ENCODE peak calls at places on chromosomes 1 and 21, in six cellular contexts. D is fibroblast of mammary gland; S is dorsolateral prefrontal cortex; C is non-pigmented ciliary epithelial cell; Y is stimulated activated CD8-positive, alpha-beta memory T cell treated with anti-CD3 and anti-CD28 coated beads, Interleukin-4, amount 100 ng/mL, for 4 hours; K is C1 segment of cervical spinal cord. T is an unnamed sample.

GRCh38 chr21:39515684-39516083 is 63.9 kb downstream of the SH3BGR start:
- DNase-seq in C (no peak), Y (no peak), K (no peak), S (no peak), D (no peak), T (no peak)

GRCh38 chr1:234197839-234198238 is 175.4 kb upstream of the COA6 start:
- DNase-seq in D (no peak), K (no peak), Y (no peak), C (no peak), S (no peak), T (no peak)

GRCh38 chr1:59064592-59064991 is 232.3 kb upstream of the FGGY start:
- DNase-seq in S (no peak), C (no peak), K (no peak), Y (no peak), D (no peak), T (no peak)

GRCh38 chr1:99544328-99544727 is 101.6 kb upstream of the PALMD start:
- DNase-seq in Y (no peak), K (no peak), S (no peak), C (peak; percentile 51), D (peak; percentile 63), T (no peak)

GRCh38 chr1:38527373-38527966 is 332.1 kb downstream of the RRAGC start:
- DNase-seq in Y (peak; percentile 20), K (no peak), C (no peak), S (no peak), D (no peak), T (no peak)

GRCh38 chr1:245829861-245830260 is 675.1 kb downstream of the KIF26B start:
- DNase-seq in Y (no peak), D (no peak), K (no peak), S (no peak), C (no peak), T (no peak)

GRCh38 chr1:70509996-70510876 is 99.2 kb downstream of the CTH start:
- DNase-seq in D (peak; percentile 98), K (no peak), C (peak; percentile 97), S (no peak), Y (no peak), T (no peak)

GRCh38 chr1:29202053-29202452 is 20.4 kb upstream of the SRSF4 start:
- DNase-seq in K (no peak), D (no peak), C (no peak), Y (no peak), S (no peak), T (no peak)

GRCh38 chr21:33374080-33374873 is 28.9 kb upstream of the IFNGR2 start:
- DNase-seq in C (peak; percentile 34), S (no peak), Y (no peak), K (no peak), D (peak; percentile 73), T (no peak)

GRCh38 chr1:26739251-26739914 is 43.6 kb downstream of the ARID1A start:
- DNase-seq in Y (no peak), C (no peak), K (no peak), S (no peak), D (no peak), T (no peak)

GRCh38 chr1:224430511-224431113 is 4.0 kb downstream of the WDR26 start:
- DNase-seq in D (peak; percentile 75), S (no peak), C (peak; percentile 41), Y (no peak), K (no peak), T (peak; percentile 48)

GRCh38 chr1:43445618-43446387 is 7.9 kb downstream of the HYI start:
- DNase-seq in S (no peak), Y (no peak), D (no peak), C (no peak), K (no peak), T (no peak)

GRCh38 chr1:109650609-109651008 is 5.3 kb upstream of the GSTM4 start:
- DNase-seq in K (no peak), S (no peak), Y (no peak), D (no peak), C (no peak), T (peak; percentile 46)

GRCh38 chr1:206108635-206109034 is 8.6 kb downstream of the AVPR1B start:
- DNase-seq in S (no peak), C (no peak), K (no peak), Y (no peak), D (no peak), T (no peak)

GRCh38 chr1:220544901-220545303 is 17.0 kb downstream of the MARK1 start:
- DNase-seq in S (no peak), C (no peak), D (no peak), Y (no peak), K (no peak), T (no peak)

GRCh38 chr1:218345673-218346390 is 696 bp downstream of the TGFB2 start:
- DNase-seq in D (peak; percentile 67), K (peak; percentile 72), Y (no peak), C (no peak), S (peak; percentile 66), T (no peak)

GRCh38 chr1:34787461-34788420 is 5.1 kb upstream of the GJA4 start:
- DNase-seq in Y (no peak), C (no peak), K (no peak), S (no peak), D (peak; percentile 18), T (no peak)

GRCh38 chr1:30085814-30086770 is 637.3 kb downstream of the MATN1 start:
- DNase-seq in D (peak; percentile 17), C (no peak), Y (no peak), K (peak; percentile 15), S (peak; percentile 54), T (no peak)

GRCh38 chr1:197675475-197676324 is 99.6 kb downstream of the DENND1B start:
- DNase-seq in D (peak; percentile 63), Y (no peak), C (no peak), S (no peak), K (no peak), T (no peak)

GRCh38 chr1:180912211-180912800 is 391 bp upstream of the KIAA1614 start:
- DNase-seq in S (peak; percentile 34), K (peak; percentile 41), Y (no peak), C (no peak), D (peak; percentile 39), T (no peak)

GRCh38 chr1:186213225-186213607 is 161.8 kb downstream of the TPR start:
- DNase-seq in D (no peak), C (no peak), K (no peak), Y (no peak), S (no peak), T (no peak)

GRCh38 chr1:23177438-23178380 is 9.1 kb upstream of the LUZP1 start:
- DNase-seq in Y (no peak), K (peak; percentile 48), S (peak; percentile 73), D (peak; percentile 62), C (no peak), T (peak; percentile 59)

GRCh38 chr1:58848818-58849411 is 65.1 kb upstream of the JUN start:
- DNase-seq in S (peak; percentile 39), C (peak; percentile 95), D (peak; percentile 99), K (no peak), Y (no peak), T (peak; percentile 97)

GRCh38 chr1:182080955-182081582 is 19.6 kb upstream of the ZNF648 start:
- DNase-seq in C (no peak), K (no peak), D (peak; percentile 54), S (no peak), Y (no peak), T (no peak)

GRCh38 chr1:232549998-232550397 is 79.9 kb downstream of the SIPA1L2 start:
- DNase-seq in C (no peak), Y (no peak), S (no peak), D (no peak), K (no peak), T (no peak)

GRCh38 chr1:161020573-161021167 is at the start of gene F11R:
- DNase-seq in D (no peak), Y (no peak), C (no peak), K (no peak), S (no peak), T (no peak)

GRCh38 chr1:229379901-229380300 is 37.1 kb upstream of the CCSAP start:
- DNase-seq in S (no peak), D (peak; percentile 11), K (no peak), C (no peak), Y (no peak), T (no peak)

GRCh38 chr1:9196129-9197040 is 38.2 kb upstream of the H6PD start:
- DNase-seq in K (peak; percentile 67), Y (peak; percentile 7), D (peak; percentile 99), S (peak; percentile 79), C (no peak), T (no peak)

GRCh38 chr21:44713130-44713529 is 1.8 kb upstream of the TSPEAR start:
- DNase-seq in K (no peak), D (no peak), Y (no peak), C (no peak), S (peak; percentile 6), T (no peak)

GRCh38 chr1:51644533-51645197 is 27.8 kb downstream of the OSBPL9 start:
- DNase-seq in C (peak; percentile 63), S (no peak), D (peak; percentile 80), Y (no peak), K (no peak), T (no peak)

GRCh38 chr1:51203121-51203873 is 32.8 kb upstream of the RNF11 start:
- DNase-seq in D (no peak), K (no peak), Y (no peak), S (no peak), C (no peak), T (no peak)

GRCh38 chr1:179706339-179706941 is 36.7 kb upstream of the FAM163A start:
- DNase-seq in K (no peak), D (peak; percentile 64), S (peak; percentile 58), C (no peak), Y (no peak), T (peak; percentile 14)

GRCh38 chr1:39802496-39803260 is 14.0 kb upstream of the BMP8B start:
- DNase-seq in Y (no peak), K (no peak), C (no peak), D (no peak), S (no peak), T (no peak)

GRCh38 chr1:65526049-65526556 is 105.6 kb downstream of the LEPR start:
- DNase-seq in D (no peak), K (no peak), Y (no peak), S (no peak), C (no peak), T (no peak)

GRCh38 chr21:28587748-28588147 is 404.9 kb downstream of the LTN1 start:
- DNase-seq in C (no peak), Y (no peak), D (peak; percentile 32), K (no peak), S (no peak), T (peak; percentile 24)

GRCh38 chr21:38244885-38245869 is 11.6 kb upstream of the KCNJ15 start:
- DNase-seq in D (peak; percentile 100), Y (peak; percentile 32), C (peak; percentile 98), K (no peak), S (no peak), T (peak; percentile 93)

GRCh38 chr1:174954686-174955669 is 44.8 kb upstream of the CACYBP start:
- DNase-seq in Y (no peak), S (no peak), C (no peak), D (no peak), K (no peak), T (no peak)

GRCh38 chr1:165843304-165843703 is 15.9 kb downstream of the UCK2 start:
- DNase-seq in C (no peak), K (no peak), S (no peak), D (peak; percentile 68), Y (no peak), T (no peak)